ENCODE peak calls at places on chromosomes 3 and 15, in seven cellular contexts. One of them, this sample, is unnamed.
A peak's percentile ranks its signal among the peaks of the same experiment; 100 is the strongest.

GRCh38 chr3:183381179-183381578 is 47.2 kb downstream of the MCF2L2 start:
- DNase-seq in HuH-7: no peak
- DNase-seq in left lung: no peak
- DNase-seq in colonic mucosa: no peak
- DNase-seq in EL: peak; percentile 71
- DNase-seq in GM04504: no peak
- DNase-seq in AG09309: no peak
- DNase-seq in this sample: no peak

GRCh38 chr15:46365612-46366011 is 730.8 kb downstream of the SQOR start:
- DNase-seq in HuH-7: no peak
- DNase-seq in left lung: no peak
- DNase-seq in colonic mucosa: no peak
- DNase-seq in EL: peak; percentile 11
- DNase-seq in GM04504: peak; percentile 77
- DNase-seq in AG09309: peak; percentile 14
- DNase-seq in this sample: no peak

GRCh38 chr3:156358232-156358631 is 196.7 kb downstream of the SSR3 start:
- DNase-seq in HuH-7: no peak
- DNase-seq in left lung: no peak
- DNase-seq in colonic mucosa: no peak
- DNase-seq in EL: no peak
- DNase-seq in GM04504: no peak
- DNase-seq in AG09309: no peak
- DNase-seq in this sample: no peak

GRCh38 chr15:91290553-91290952 is 190.5 kb downstream of the SV2B start:
- DNase-seq in HuH-7: no peak
- DNase-seq in left lung: no peak
- DNase-seq in colonic mucosa: no peak
- DNase-seq in EL: no peak
- DNase-seq in GM04504: no peak
- DNase-seq in AG09309: no peak
- DNase-seq in this sample: no peak

GRCh38 chr15:61621146-61621545 is 392.0 kb upstream of the RORA start:
- DNase-seq in HuH-7: peak; percentile 12
- DNase-seq in left lung: no peak
- DNase-seq in colonic mucosa: peak; percentile 20
- DNase-seq in EL: no peak
- DNase-seq in GM04504: no peak
- DNase-seq in AG09309: no peak
- DNase-seq in this sample: peak; percentile 46

GRCh38 chr15:28936481-28936881 is 50.7 kb downstream of the APBA2 start:
- DNase-seq in HuH-7: no peak
- DNase-seq in left lung: no peak
- DNase-seq in colonic mucosa: no peak
- DNase-seq in EL: no peak
- DNase-seq in GM04504: no peak
- DNase-seq in AG09309: no peak
- DNase-seq in this sample: no peak

GRCh38 chr3:156509209-156510174 is 45.4 kb downstream of the SSR3 start:
- DNase-seq in HuH-7: peak; percentile 17
- DNase-seq in left lung: no peak
- DNase-seq in colonic mucosa: no peak
- DNase-seq in EL: peak; percentile 51
- DNase-seq in GM04504: no peak
- DNase-seq in AG09309: peak; percentile 29
- DNase-seq in this sample: peak; percentile 15

GRCh38 chr15:65836665-65837064 is 32.6 kb upstream of the RAB11A start:
- DNase-seq in HuH-7: no peak
- DNase-seq in left lung: no peak
- DNase-seq in colonic mucosa: no peak
- DNase-seq in EL: no peak
- DNase-seq in GM04504: no peak
- DNase-seq in AG09309: no peak
- DNase-seq in this sample: no peak

GRCh38 chr15:35308802-35309201 is 223.7 kb upstream of the NANOGP8 start:
- DNase-seq in HuH-7: no peak
- DNase-seq in left lung: no peak
- DNase-seq in colonic mucosa: peak; percentile 34
- DNase-seq in EL: peak; percentile 92
- DNase-seq in GM04504: peak; percentile 93
- DNase-seq in AG09309: peak; percentile 94
- DNase-seq in this sample: no peak

GRCh38 chr3:185070491-185071335 is 82.1 kb downstream of the C3orf70 start:
- DNase-seq in HuH-7: peak; percentile 82
- DNase-seq in left lung: no peak
- DNase-seq in colonic mucosa: peak; percentile 61
- DNase-seq in EL: peak; percentile 54
- DNase-seq in GM04504: no peak
- DNase-seq in AG09309: no peak
- DNase-seq in this sample: no peak

GRCh38 chr15:85274315-85275050 is 105.9 kb upstream of the AKAP13 start:
- DNase-seq in HuH-7: no peak
- DNase-seq in left lung: no peak
- DNase-seq in colonic mucosa: no peak
- DNase-seq in EL: no peak
- DNase-seq in GM04504: no peak
- DNase-seq in AG09309: no peak
- DNase-seq in this sample: no peak

GRCh38 chr3:15291589-15292541 is 40.5 kb downstream of the SH3BP5 start:
- DNase-seq in HuH-7: no peak
- DNase-seq in left lung: peak; percentile 33
- DNase-seq in colonic mucosa: no peak
- DNase-seq in EL: no peak
- DNase-seq in GM04504: no peak
- DNase-seq in AG09309: no peak
- DNase-seq in this sample: no peak

GRCh38 chr3:109369510-109369909 is 32.2 kb upstream of the DPPA4 start:
- DNase-seq in HuH-7: peak; percentile 44
- DNase-seq in left lung: no peak
- DNase-seq in colonic mucosa: no peak
- DNase-seq in EL: peak; percentile 35
- DNase-seq in GM04504: no peak
- DNase-seq in AG09309: no peak
- DNase-seq in this sample: no peak

GRCh38 chr15:74202461-74203401 is at the start of gene STRA6:
- DNase-seq in HuH-7: peak; percentile 69
- DNase-seq in left lung: no peak
- DNase-seq in colonic mucosa: no peak
- DNase-seq in EL: peak; percentile 37
- DNase-seq in GM04504: no peak
- DNase-seq in AG09309: no peak
- DNase-seq in this sample: no peak

GRCh38 chr3:40782086-40782721 is 257.4 kb downstream of the ZNF621 start:
- DNase-seq in HuH-7: peak; percentile 40
- DNase-seq in left lung: no peak
- DNase-seq in colonic mucosa: no peak
- DNase-seq in EL: peak; percentile 3
- DNase-seq in GM04504: no peak
- DNase-seq in AG09309: no peak
- DNase-seq in this sample: no peak

GRCh38 chr3:12996181-12996506 is 77.1 kb downstream of the IQSEC1 start:
- DNase-seq in HuH-7: no peak
- DNase-seq in left lung: no peak
- DNase-seq in colonic mucosa: no peak
- DNase-seq in EL: no peak
- DNase-seq in GM04504: no peak
- DNase-seq in AG09309: no peak
- DNase-seq in this sample: no peak

GRCh38 chr3:15313461-15313860 is 18.9 kb downstream of the SH3BP5 start:
- DNase-seq in HuH-7: no peak
- DNase-seq in left lung: peak; percentile 76
- DNase-seq in colonic mucosa: no peak
- DNase-seq in EL: no peak
- DNase-seq in GM04504: no peak
- DNase-seq in AG09309: no peak
- DNase-seq in this sample: peak; percentile 56

GRCh38 chr3:58535531-58536500 is 1.2 kb downstream of the ACOX2 start:
- DNase-seq in HuH-7: peak; percentile 59
- DNase-seq in left lung: no peak
- DNase-seq in colonic mucosa: peak; percentile 86
- DNase-seq in EL: no peak
- DNase-seq in GM04504: no peak
- DNase-seq in AG09309: no peak
- DNase-seq in this sample: no peak

GRCh38 chr15:69531302-69532027 is 78.8 kb downstream of the RPLP1 start:
- DNase-seq in HuH-7: no peak
- DNase-seq in left lung: no peak
- DNase-seq in colonic mucosa: no peak
- DNase-seq in EL: no peak
- DNase-seq in GM04504: no peak
- DNase-seq in AG09309: no peak
- DNase-seq in this sample: peak; percentile 17

GRCh38 chr3:127790009-127790533 is 32.2 kb downstream of the MGLL start:
- DNase-seq in HuH-7: no peak
- DNase-seq in left lung: no peak
- DNase-seq in colonic mucosa: no peak
- DNase-seq in EL: no peak
- DNase-seq in GM04504: no peak
- DNase-seq in AG09309: no peak
- DNase-seq in this sample: no peak

GRCh38 chr3:123301331-123302184 is 99.8 kb downstream of the SEC22A start:
- DNase-seq in HuH-7: no peak
- DNase-seq in left lung: no peak
- DNase-seq in colonic mucosa: no peak
- DNase-seq in EL: peak; percentile 5
- DNase-seq in GM04504: no peak
- DNase-seq in AG09309: no peak
- DNase-seq in this sample: no peak

GRCh38 chr3:120420855-120421570 is 29.8 kb downstream of the FSTL1 start:
- DNase-seq in HuH-7: no peak
- DNase-seq in left lung: no peak
- DNase-seq in colonic mucosa: no peak
- DNase-seq in EL: peak; percentile 35
- DNase-seq in GM04504: no peak
- DNase-seq in AG09309: no peak
- DNase-seq in this sample: no peak

GRCh38 chr3:15284121-15284889 is 48.1 kb downstream of the SH3BP5 start:
- DNase-seq in HuH-7: no peak
- DNase-seq in left lung: peak; percentile 55
- DNase-seq in colonic mucosa: peak; percentile 49
- DNase-seq in EL: peak; percentile 18
- DNase-seq in GM04504: no peak
- DNase-seq in AG09309: no peak
- DNase-seq in this sample: peak; percentile 96

GRCh38 chr3:12903881-12904280 is 62.5 kb upstream of the RPL32 start:
- DNase-seq in HuH-7: no peak
- DNase-seq in left lung: no peak
- DNase-seq in colonic mucosa: no peak
- DNase-seq in EL: no peak
- DNase-seq in GM04504: no peak
- DNase-seq in AG09309: no peak
- DNase-seq in this sample: no peak

GRCh38 chr3:43345877-43346276 is 59.5 kb downstream of the SNRK start:
- DNase-seq in HuH-7: no peak
- DNase-seq in left lung: no peak
- DNase-seq in colonic mucosa: no peak
- DNase-seq in EL: peak; percentile 67
- DNase-seq in GM04504: no peak
- DNase-seq in AG09309: peak; percentile 28
- DNase-seq in this sample: no peak

GRCh38 chr3:18099611-18100010 is 325.5 kb downstream of the SATB1 start:
- DNase-seq in HuH-7: no peak
- DNase-seq in left lung: no peak
- DNase-seq in colonic mucosa: no peak
- DNase-seq in EL: peak; percentile 43
- DNase-seq in GM04504: no peak
- DNase-seq in AG09309: no peak
- DNase-seq in this sample: no peak

GRCh38 chr3:33091746-33092145 is 5.2 kb downstream of the GLB1 start:
- DNase-seq in HuH-7: no peak
- DNase-seq in left lung: no peak
- DNase-seq in colonic mucosa: no peak
- DNase-seq in EL: no peak
- DNase-seq in GM04504: no peak
- DNase-seq in AG09309: no peak
- DNase-seq in this sample: no peak

GRCh38 chr3:88031543-88032148 is 27.2 kb downstream of the CGGBP1 start:
- DNase-seq in HuH-7: peak; percentile 10
- DNase-seq in left lung: no peak
- DNase-seq in colonic mucosa: no peak
- DNase-seq in EL: peak; percentile 53
- DNase-seq in GM04504: peak; percentile 5
- DNase-seq in AG09309: no peak
- DNase-seq in this sample: no peak

GRCh38 chr3:197376020-197376419 is 77.6 kb upstream of the DLG1 start:
- DNase-seq in HuH-7: no peak
- DNase-seq in left lung: no peak
- DNase-seq in colonic mucosa: no peak
- DNase-seq in EL: no peak
- DNase-seq in GM04504: no peak
- DNase-seq in AG09309: no peak
- DNase-seq in this sample: no peak

GRCh38 chr15:44738340-44738984 is 2.1 kb downstream of the TRIM69 start:
- DNase-seq in HuH-7: peak; percentile 19
- DNase-seq in left lung: no peak
- DNase-seq in colonic mucosa: no peak
- DNase-seq in EL: peak; percentile 61
- DNase-seq in GM04504: peak; percentile 26
- DNase-seq in AG09309: no peak
- DNase-seq in this sample: peak; percentile 1

GRCh38 chr15:89070197-89071124 is 17.8 kb upstream of the ABHD2 start:
- DNase-seq in HuH-7: no peak
- DNase-seq in left lung: no peak
- DNase-seq in colonic mucosa: no peak
- DNase-seq in EL: no peak
- DNase-seq in GM04504: no peak
- DNase-seq in AG09309: no peak
- DNase-seq in this sample: no peak

GRCh38 chr15:40894689-40895308 is 549 bp downstream of the VPS18 start:
- DNase-seq in HuH-7: peak; percentile 64
- DNase-seq in left lung: peak; percentile 56
- DNase-seq in colonic mucosa: peak; percentile 65
- DNase-seq in EL: peak; percentile 83
- DNase-seq in GM04504: peak; percentile 48
- DNase-seq in AG09309: no peak
- DNase-seq in this sample: no peak

GRCh38 chr15:25185791-25186190 is 231.0 kb downstream of the SNRPN start:
- DNase-seq in HuH-7: no peak
- DNase-seq in left lung: no peak
- DNase-seq in colonic mucosa: no peak
- DNase-seq in EL: no peak
- DNase-seq in GM04504: no peak
- DNase-seq in AG09309: no peak
- DNase-seq in this sample: no peak

GRCh38 chr3:108012304-108012703 is 78.5 kb downstream of the CD47 start:
- DNase-seq in HuH-7: no peak
- DNase-seq in left lung: no peak
- DNase-seq in colonic mucosa: no peak
- DNase-seq in EL: no peak
- DNase-seq in GM04504: no peak
- DNase-seq in AG09309: no peak
- DNase-seq in this sample: no peak

GRCh38 chr3:114435733-114436132 is 141.9 kb downstream of the TIGIT start:
- DNase-seq in HuH-7: no peak
- DNase-seq in left lung: no peak
- DNase-seq in colonic mucosa: no peak
- DNase-seq in EL: no peak
- DNase-seq in GM04504: no peak
- DNase-seq in AG09309: no peak
- DNase-seq in this sample: no peak

This sample was measured in NCI-H1092.